ENCODE peak calls at places on chromosomes 5 and 9, in five cellular contexts. O is H1, T is mesenchymal stem cell, I is trophoblast cell, M is neuronal stem cell. V is an unnamed sample.

GRCh38 chr5:40521925-40522324 is 157.8 kb upstream of the PTGER4 start:
- DNase-seq in O (no peak), T (peak; percentile 25), I (no peak), M (no peak), V (no peak)

GRCh38 chr5:106292654-106293053 is 1378.1 kb downstream of the EFNA5 start:
- DNase-seq in O (no peak), T (no peak), I (no peak), M (no peak), V (no peak)

GRCh38 chr5:151141535-151141934 is 16.0 kb downstream of the ANXA6 start:
- DNase-seq in O (no peak), T (no peak), I (no peak), M (no peak), V (peak; percentile 70)

GRCh38 chr5:157506981-157507780 is 47.2 kb downstream of the NIPAL4 start:
- DNase-seq in O (no peak), T (peak; percentile 32), I (no peak), M (no peak), V (no peak)

GRCh38 chr5:5404376-5404775 is 18.1 kb upstream of the ICE1 start:
- DNase-seq in O (no peak), T (no peak), I (no peak), M (no peak), V (no peak)

GRCh38 chr9:99497641-99498040 is 275.6 kb downstream of the SEC61B start:
- DNase-seq in O (no peak), T (no peak), I (no peak), M (no peak), V (no peak)

GRCh38 chr5:178141550-178141949 is 10.7 kb downstream of the RMND5B start:
- DNase-seq in O (no peak), T (no peak), I (no peak), M (no peak), V (no peak)

GRCh38 chr9:86488345-86488744 is 134.1 kb upstream of the TUT7 start:
- DNase-seq in O (no peak), T (no peak), I (no peak), M (no peak), V (no peak)

GRCh38 chr5:82494942-82495341 is 216.8 kb upstream of the RPS23 start:
- DNase-seq in O (no peak), T (peak; percentile 3), I (no peak), M (no peak), V (no peak)

GRCh38 chr9:124040935-124041816 is 29.6 kb downstream of the LHX2 start:
- DNase-seq in O (no peak), T (no peak), I (peak; percentile 68), M (no peak), V (peak; percentile 67)

GRCh38 chr5:79464695-79465332 is 49.1 kb downstream of the HOMER1 start:
- DNase-seq in O (no peak), T (peak; percentile 32), I (peak; percentile 57), M (no peak), V (no peak)

GRCh38 chr5:139495644-139496435 is 13.3 kb upstream of the STING1 start:
- DNase-seq in O (no peak), T (peak; percentile 30), I (no peak), M (no peak), V (no peak)

GRCh38 chr9:18566125-18566524 is 92.2 kb downstream of the ADAMTSL1 start:
- DNase-seq in O (no peak), T (no peak), I (no peak), M (no peak), V (no peak)

GRCh38 chr5:140169410-140169809 is 5.6 kb upstream of the CYSTM1 start:
- DNase-seq in O (no peak), T (peak; percentile 25), I (no peak), M (no peak), V (no peak)

GRCh38 chr5:102719886-102720285 is 35.2 kb upstream of the PAM start:
- DNase-seq in O (no peak), T (no peak), I (no peak), M (no peak), V (no peak)

GRCh38 chr5:151184316-151185042 is 26.9 kb upstream of the ANXA6 start:
- DNase-seq in O (no peak), T (peak; percentile 13), I (no peak), M (no peak), V (no peak)

GRCh38 chr9:86355814-86356213 is 1.6 kb upstream of the TUT7 start:
- DNase-seq in O (no peak), T (no peak), I (peak; percentile 89), M (no peak), V (no peak)

GRCh38 chr5:7850533-7851239 is at the start of gene CFAP90:
- DNase-seq in O (no peak), T (peak; percentile 62), I (peak; percentile 79), M (peak; percentile 77), V (peak; percentile 93)

GRCh38 chr5:157913575-157913974 is 54.6 kb upstream of the CLINT1 start:
- DNase-seq in O (no peak), T (no peak), I (no peak), M (peak; percentile 68), V (no peak)

GRCh38 chr9:106621299-106621920 is 241.6 kb upstream of the ZNF462 start:
- DNase-seq in O (peak; percentile 15), T (no peak), I (no peak), M (peak; percentile 73), V (peak; percentile 35)

GRCh38 chr9:70435948-70436347 is 21.5 kb upstream of the KLF9 start:
- DNase-seq in O (no peak), T (peak; percentile 71), I (no peak), M (no peak), V (no peak)

GRCh38 chr9:123416171-123416570 is 60.2 kb downstream of the CRB2 start:
- DNase-seq in O (no peak), T (no peak), I (no peak), M (no peak), V (no peak)

GRCh38 chr9:69276775-69277174 is 48.2 kb upstream of the ENTREP1 start:
- DNase-seq in O (no peak), T (peak; percentile 28), I (no peak), M (no peak), V (no peak)

GRCh38 chr9:94915476-94916450 is 189.3 kb downstream of the AOPEP start:
- DNase-seq in O (no peak), T (no peak), I (no peak), M (no peak), V (peak; percentile 28)

GRCh38 chr5:1058549-1058945 is 49.9 kb downstream of the NKD2 start:
- DNase-seq in O (no peak), T (no peak), I (no peak), M (no peak), V (no peak)

GRCh38 chr5:149834246-149834855 is 104.2 kb downstream of the PPARGC1B start:
- DNase-seq in O (peak; percentile 25), T (peak; percentile 78), I (peak; percentile 93), M (peak; percentile 65), V (peak; percentile 71)

GRCh38 chr5:111461261-111461671 is 51.1 kb downstream of the STARD4 start:
- DNase-seq in O (peak; percentile 36), T (peak; percentile 52), I (peak; percentile 72), M (peak; percentile 31), V (peak; percentile 66)

GRCh38 chr9:70601000-70601929 is 186.8 kb upstream of the KLF9 start:
- DNase-seq in O (no peak), T (peak; percentile 100), I (no peak), M (no peak), V (no peak)

GRCh38 chr9:109244179-109245132 is 76.4 kb downstream of the EPB41L4B start:
- DNase-seq in O (peak; percentile 47), T (peak; percentile 70), I (peak; percentile 90), M (peak; percentile 79), V (peak; percentile 80)

GRCh38 chr9:95091574-95091970 is 225.9 kb downstream of the FANCC start:
- DNase-seq in O (no peak), T (peak; percentile 84), I (peak; percentile 26), M (no peak), V (no peak)

GRCh38 chr9:87250205-87250604 is 247.5 kb upstream of the DAPK1 start:
- DNase-seq in O (no peak), T (no peak), I (peak; percentile 29), M (no peak), V (no peak)

GRCh38 chr5:151115272-151115905 is 34.6 kb upstream of the TNIP1 start:
- DNase-seq in O (peak; percentile 58), T (peak; percentile 67), I (peak; percentile 78), M (peak; percentile 45), V (peak; percentile 79)

GRCh38 chr5:151483176-151483575 is 35.8 kb downstream of the SLC36A1 start:
- DNase-seq in O (no peak), T (peak; percentile 65), I (peak; percentile 32), M (no peak), V (no peak)

GRCh38 chr9:94743035-94743954 is 16.8 kb downstream of the AOPEP start:
- DNase-seq in O (no peak), T (peak; percentile 13), I (peak; percentile 80), M (no peak), V (no peak)

GRCh38 chr9:133869674-133870419 is 122.3 kb downstream of the VAV2 start:
- DNase-seq in O (no peak), T (no peak), I (peak; percentile 34), M (no peak), V (no peak)

GRCh38 chr5:159097461-159098284 is 2.0 kb downstream of the EBF1 start:
- DNase-seq in O (no peak), T (peak; percentile 63), I (no peak), M (peak; percentile 23), V (peak; percentile 39)

GRCh38 chr5:72955143-72955767 is 586 bp upstream of the FCHO2 start:
- DNase-seq in O (no peak), T (no peak), I (peak; percentile 78), M (no peak), V (peak; percentile 74)

GRCh38 chr9:19149230-19149629 is 21.9 kb upstream of the PLIN2 start:
- DNase-seq in O (no peak), T (no peak), I (peak; percentile 66), M (no peak), V (no peak)

GRCh38 chr5:142871056-142871879 is 101.1 kb downstream of the ARHGAP26 start:
- DNase-seq in O (no peak), T (no peak), I (no peak), M (no peak), V (no peak)
- H3K4me2 ChIP-seq in O (no peak overlapping the region), T (no peak overlapping the region), I (no peak overlapping the region), M (no peak overlapping the region), V (no peak overlapping the region)

GRCh38 chr9:132784286-132784820 is 93.7 kb downstream of the AK8 start:
- DNase-seq in O (no peak), T (no peak), I (no peak), M (no peak), V (no peak)
- H2BK12ac ChIP-seq in O (no peak overlapping the region), T (no peak overlapping the region), I (no peak overlapping the region), M (no peak overlapping the region), V (no peak overlapping the region)

GRCh38 chr5:135394095-135394494 is 4.9 kb downstream of the MACROH2A1 start:
- DNase-seq in O (no peak), T (no peak), I (no peak), M (no peak), V (no peak)
- H3K4me2 ChIP-seq in O (no peak overlapping the region), T (no peak overlapping the region), I (no peak overlapping the region), M (no peak overlapping the region), V (no peak overlapping the region)

GRCh38 chr9:130937146-130938076 is 1.6 kb downstream of the FIBCD1 start:
- DNase-seq in O (no peak), T (no peak), I (no peak), M (no peak), V (no peak)

GRCh38 chr9:130934246-130934645 is 4.8 kb downstream of the FIBCD1 start:
- DNase-seq in O (no peak), T (no peak), I (no peak), M (no peak), V (no peak)

GRCh38 chr9:130934702-130935659 is 4.1 kb downstream of the FIBCD1 start:
- DNase-seq in O (no peak), T (no peak), I (peak; percentile 27), M (no peak), V (no peak)

GRCh38 chr9:130936285-130937117 is 2.5 kb downstream of the FIBCD1 start:
- DNase-seq in O (peak; percentile 59), T (peak; percentile 78), I (peak; percentile 29), M (no peak), V (peak; percentile 93)

GRCh38 chr9:130935660-130936271 is 3.3 kb downstream of the FIBCD1 start:
- DNase-seq in O (no peak), T (peak; percentile 29), I (peak; percentile 17), M (no peak), V (no peak)
- H2BK12ac ChIP-seq in O (peak overlapping the region; percentile 93), T (no peak overlapping the region), I (peak overlapping the region; percentile 26), M (no peak overlapping the region), V (no peak overlapping the region)